ENCODE peak calls at places on chromosome 10, in six cellular contexts. X, H, M, B, Q and O are unnamed samples.

GRCh38 chr10:3651969-3652653 is 132.9 kb downstream of the KLF6 start:
- DNase-seq in B (no peak), M (no peak), Q (no peak), H (no peak), X (no peak), O (no peak)

GRCh38 chr10:43622022-43622421 is 15.8 kb downstream of the ZNF485 start:
- DNase-seq in X (no peak), Q (no peak), B (no peak), M (no peak), H (no peak), O (no peak)

GRCh38 chr10:119306964-119307363 is 99.6 kb downstream of the GRK5 start:
- DNase-seq in Q (no peak), X (no peak), B (no peak), M (no peak), H (no peak), O (no peak)

GRCh38 chr10:84715911-84716310 is 387.5 kb downstream of the CCSER2 start:
- DNase-seq in M (peak), B (peak), Q (no peak), X (peak), H (peak), O (peak)

GRCh38 chr10:78927257-78927995 is 141.3 kb upstream of the ZMIZ1 start:
- DNase-seq in H (no peak), Q (no peak), B (no peak), X (no peak), M (no peak), O (peak)

GRCh38 chr10:71040890-71041590 is 152.7 kb upstream of the PCBD1 start:
- DNase-seq in H (no peak), B (no peak), X (no peak), M (no peak), Q (no peak), O (no peak)

GRCh38 chr10:113305871-113306270 is 247.0 kb upstream of the HABP2 start:
- DNase-seq in M (no peak), Q (no peak), H (no peak), X (no peak), B (no peak), O (no peak)

GRCh38 chr10:48762104-48763042 is 77.7 kb downstream of the WDFY4 start:
- DNase-seq in M (no peak), B (no peak), H (no peak), Q (no peak), X (no peak), O (no peak)

GRCh38 chr10:93999401-93999851 is 5.7 kb downstream of the PLCE1 start:
- DNase-seq in B (no peak), X (no peak), M (no peak), H (no peak), Q (no peak), O (no peak)

GRCh38 chr10:15088428-15089261 is at the start of gene ACBD7:
- DNase-seq in B (peak), X (peak), Q (no peak), H (peak), M (peak), O (peak)

GRCh38 chr10:49398000-49398861 is 2.3 kb upstream of the DRGX start:
- DNase-seq in M (no peak), B (peak), H (peak), Q (no peak), X (peak), O (no peak)

GRCh38 chr10:84540022-84540616 is 211.7 kb downstream of the CCSER2 start:
- DNase-seq in B (no peak), X (no peak), Q (no peak), H (no peak), M (no peak), O (no peak)

GRCh38 chr10:35808344-35808743 is 166.2 kb upstream of the FZD8 start:
- DNase-seq in M (no peak), Q (no peak), B (no peak), X (no peak), H (no peak), O (no peak)

GRCh38 chr10:63504145-63504881 is 16.9 kb upstream of the REEP3 start:
- DNase-seq in B (no peak), Q (no peak), X (no peak), H (no peak), M (no peak), O (no peak)

GRCh38 chr10:82982110-82982608 is 1107.2 kb downstream of the NRG3 start:
- DNase-seq in M (no peak), B (no peak), H (no peak), X (no peak), Q (no peak), O (no peak)

GRCh38 chr10:48727866-48728265 is 43.2 kb downstream of the WDFY4 start:
- DNase-seq in Q (no peak), B (no peak), M (no peak), H (no peak), X (no peak), O (no peak)

GRCh38 chr10:67573484-67573883 is 122.5 kb downstream of the CTNNA3 start:
- DNase-seq in B (no peak), M (no peak), X (no peak), Q (no peak), H (no peak), O (no peak)

GRCh38 chr10:69247313-69247710 is 27.2 kb downstream of the HKDC1 start:
- DNase-seq in M (no peak), B (no peak), Q (no peak), H (no peak), X (no peak), O (no peak)

DNA sequence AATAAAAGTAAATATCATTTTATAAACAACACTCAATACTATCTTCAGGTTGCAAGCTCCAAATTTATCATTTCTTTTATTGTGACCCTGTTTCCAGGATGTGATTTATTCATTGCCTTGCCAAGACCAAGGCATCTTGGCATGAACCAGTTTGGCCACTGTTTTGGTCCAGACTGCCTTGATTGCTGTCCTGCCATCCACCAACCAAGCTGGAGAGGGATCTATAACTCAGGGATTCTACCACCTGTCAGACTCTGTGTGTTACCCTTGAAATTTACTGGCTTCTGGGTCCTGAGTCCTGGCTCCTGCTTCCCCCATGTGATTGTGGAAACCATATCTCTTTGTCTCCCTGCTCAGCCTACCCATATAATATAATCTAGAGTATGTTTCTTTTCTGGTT is 343.0 kb downstream of the GPAM start:
- DNase-seq in M (no peak), B (no peak), H (no peak), X (no peak), Q (no peak), O (no peak)
- TF ChIP-seq ZNF274 in M (no peak), B (no peak), H (no peak), X (no peak), Q (no peak), O (no peak)

DNA sequence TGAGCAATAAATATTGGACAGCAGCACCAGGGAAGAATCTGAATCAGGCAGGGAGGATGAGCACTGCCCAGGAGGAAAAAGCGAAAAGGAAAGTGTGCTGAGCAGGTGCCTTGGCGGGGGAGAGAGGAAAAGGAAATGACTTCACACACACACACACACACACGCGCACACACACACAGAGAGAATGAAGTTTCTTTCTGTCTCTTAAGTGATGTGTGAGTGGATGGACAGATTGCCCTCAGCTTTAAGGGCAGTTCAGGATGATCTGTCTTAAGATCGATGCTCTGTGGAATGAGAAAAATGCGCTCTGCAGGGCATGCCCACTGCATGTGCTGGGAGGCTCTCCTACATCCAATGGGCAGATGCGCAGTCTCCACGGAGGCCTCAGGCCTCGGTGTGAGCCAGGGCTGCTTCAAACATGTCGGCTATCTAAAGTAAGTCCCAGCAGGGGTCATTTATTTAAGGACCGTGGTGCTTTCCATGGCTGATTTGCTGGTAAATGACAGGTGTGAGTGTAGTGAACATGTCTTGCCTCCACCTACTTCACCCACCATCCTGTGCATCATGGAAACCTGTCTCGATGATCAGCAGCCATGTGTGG is 2.5 kb upstream of the ACBD5 start:
- DNase-seq in X (no peak), B (no peak), H (peak), Q (peak), M (peak), O (peak)
- TF ChIP-seq ZNF274 in X (no peak), B (no peak), H (no peak), Q (no peak), M (peak), O (no peak)

GRCh38 chr10:101565936-101566332 is 22.1 kb downstream of the POLL start:
- DNase-seq in X (no peak), H (no peak), Q (no peak), B (no peak), M (no peak), O (no peak)
- TF ChIP-seq ZNF274 in X (no peak), H (no peak), Q (no peak), B (no peak), M (no peak), O (no peak)

GRCh38 chr10:29960261-29960660 is 99.1 kb downstream of the JCAD start:
- DNase-seq in M (no peak), Q (no peak), B (no peak), H (no peak), X (no peak), O (no peak)

GRCh38 chr10:29955308-29955935 is 104.0 kb downstream of the JCAD start:
- DNase-seq in B (no peak), X (no peak), M (no peak), Q (no peak), H (no peak), O (no peak)

GRCh38 chr10:29958440-29958839 is 100.9 kb downstream of the JCAD start:
- DNase-seq in H (no peak), X (no peak), Q (no peak), B (no peak), M (no peak), O (no peak)

GRCh38 chr10:29956335-29956924 is 103.0 kb downstream of the JCAD start:
- DNase-seq in Q (no peak), B (no peak), H (no peak), X (no peak), M (no peak), O (no peak)

GRCh38 chr10:29957887-29958330 is 101.5 kb downstream of the JCAD start:
- DNase-seq in Q (no peak), B (no peak), M (no peak), X (no peak), H (no peak), O (no peak)
- TF ChIP-seq ZNF274 in Q (no peak), B (no peak), M (no peak), X (no peak), H (no peak), O (no peak)

DNA sequence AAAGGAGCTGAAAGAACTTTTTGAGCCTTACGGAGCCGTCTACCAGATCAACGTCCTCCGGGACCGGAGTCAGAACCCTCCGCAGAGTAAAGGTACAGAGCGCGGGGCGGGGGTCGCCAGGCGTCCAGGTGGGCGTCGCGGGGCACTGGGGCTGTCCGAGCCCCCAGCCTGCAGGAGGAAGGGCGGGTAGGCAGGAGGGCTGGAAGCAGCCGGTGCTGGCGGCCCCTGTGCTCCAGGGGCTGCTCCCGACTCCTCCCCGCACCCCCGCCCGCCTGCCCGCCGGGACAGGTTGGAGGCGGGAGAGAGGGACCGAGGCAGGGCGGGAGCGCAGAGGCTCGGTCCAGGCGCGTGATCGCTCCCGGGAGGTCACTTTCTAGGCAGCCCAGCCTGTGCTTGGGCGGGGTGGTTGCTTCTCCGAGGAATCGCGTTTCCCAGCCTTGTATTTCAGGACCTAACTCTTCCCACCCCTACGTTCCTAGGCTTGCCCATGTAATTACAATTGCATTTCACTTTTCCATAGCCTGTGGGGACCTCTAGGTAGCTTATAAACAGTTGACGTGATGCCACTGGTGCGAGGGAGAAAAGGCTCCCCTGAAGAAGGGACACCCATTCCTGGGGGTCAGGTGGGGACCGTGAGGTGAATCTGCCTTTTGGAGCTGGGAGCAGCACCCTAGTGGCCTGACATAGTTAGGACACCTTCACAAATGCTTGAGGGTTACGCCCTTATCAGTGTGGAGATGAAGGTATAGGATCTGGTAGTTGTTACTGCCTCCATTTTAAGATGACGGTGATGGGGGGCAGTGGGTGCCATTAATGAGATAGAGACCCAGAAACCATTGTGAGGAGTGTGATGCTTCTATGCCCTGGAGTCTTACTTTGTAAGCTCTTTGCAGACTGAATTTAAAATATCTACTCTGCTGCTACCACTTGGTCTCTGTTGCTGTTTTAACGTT is 148.2 kb downstream of the CELF2 start:
- DNase-seq in B (no peak), M (no peak), H (no peak), X (peak), Q (no peak), O (no peak)
- TF ChIP-seq ZNF274 in B (no peak), M (no peak), H (no peak), X (no peak), Q (no peak), O (no peak)